ENCODE peak calls at places on chromosomes 4 and X, in six cellular contexts. E, Q, S, F, O and G are unnamed samples.

GRCh38 chr4:152166567-152166966 is 369.3 kb downstream of the FBXW7 start:
- DNase-seq in Q (no peak), E (no peak), S (no peak), O (no peak), F (no peak), G (no peak)

GRCh38 chrX:117094149-117094548 is 631.4 kb upstream of the CT83 start:
- DNase-seq in Q (no peak), F (no peak), S (no peak), E (no peak), O (no peak), G (no peak)

GRCh38 chrX:1178580-1179057 is 33.8 kb downstream of the CRLF2 start:
- DNase-seq in O (no peak), S (peak; percentile 67), Q (peak; percentile 50), F (no peak), E (peak; percentile 6), G (no peak)

GRCh38 chrX:148914783-148915182 is 414.4 kb downstream of the AFF2 start:
- DNase-seq in S (no peak), O (no peak), E (no peak), F (no peak), Q (no peak), G (no peak)

GRCh38 chr4:163548481-163549243 is 54.2 kb downstream of the TMA16 start:
- DNase-seq in S (no peak), Q (peak; percentile 50), F (no peak), E (peak; percentile 40), O (no peak), G (no peak)

GRCh38 chr4:80336582-80336981 is 1.1 kb downstream of the CFAP299 start:
- DNase-seq in F (no peak), S (no peak), Q (no peak), E (no peak), O (no peak), G (no peak)

GRCh38 chr4:138188406-138189084 is 53.6 kb downstream of the SLC7A11 start:
- DNase-seq in E (no peak), O (no peak), S (no peak), F (no peak), Q (no peak), G (no peak)

GRCh38 chr4:123411976-123412589 is 15.5 kb downstream of the SPRY1 start:
- DNase-seq in S (no peak), O (no peak), Q (no peak), F (no peak), E (no peak), G (no peak)